ENCODE peak calls at places on chromosomes 12 and 14, in nine cellular contexts. F is mammary epithelial cell, X is fibroblast of pulmonary artery, O is astrocyte of the cerebellum, J is tibial nerve, Z is astrocyte of the spinal cord, H is upper lobe of right lung, E is PC-3, S is IMR-90. Y is an unnamed sample.

GRCh38 chr14:99753225-99754140 is 39.7 kb upstream of the EML1 start:
- DNase-seq in H (no peak), S (no peak), E (no peak), O (no peak), J (no peak), F (no peak), X (no peak), Z (no peak), Y (no peak)

GRCh38 chr14:38749936-38750335 is 353.1 kb downstream of the SEC23A start:
- DNase-seq in E (no peak), F (no peak), X (no peak), H (no peak), S (no peak), J (no peak), O (no peak), Z (no peak), Y (no peak)

GRCh38 chr12:82725741-82726140 is 39.0 kb downstream of the TMTC2 start:
- DNase-seq in H (no peak), Z (no peak), S (no peak), O (no peak), J (no peak), F (no peak), X (no peak), E (no peak), Y (no peak)

GRCh38 chr12:9115731-9116689 is at the start of gene A2M:
- DNase-seq in O (peak), F (no peak), S (no peak), E (no peak), H (no peak), X (peak), J (peak), Z (no peak), Y (peak)

GRCh38 chr12:40224439-40225291 is at the start of gene LRRK2:
- DNase-seq in X (peak), Z (peak), H (peak), E (no peak), S (peak), F (peak), J (peak), O (no peak), Y (peak)

GRCh38 chr14:65169351-65169750 is 67.0 kb upstream of the MAX start:
- DNase-seq in F (peak), J (no peak), E (no peak), H (no peak), S (peak), O (no peak), Z (peak), X (peak), Y (peak)

GRCh38 chr12:131138638-131139362 is 185.1 kb downstream of the ADGRD1 start:
- DNase-seq in S (no peak), F (no peak), O (no peak), E (no peak), H (no peak), J (no peak), X (no peak), Z (no peak), Y (no peak)

GRCh38 chr14:101721951-101722661 is 39.4 kb upstream of the PPP2R5C start:
- DNase-seq in F (peak), E (peak), J (no peak), O (peak), Z (peak), H (no peak), X (peak), S (no peak), Y (peak)

GRCh38 chr14:51006781-51007211 is 62.5 kb upstream of the PYGL start:
- DNase-seq in S (peak), E (peak), O (peak), J (peak), Z (peak), X (peak), F (peak), H (no peak), Y (peak)

GRCh38 chr14:67547224-67547780 is 14.2 kb downstream of the PLEKHH1 start:
- DNase-seq in X (no peak), S (no peak), O (no peak), E (no peak), F (no peak), J (no peak), H (no peak), Z (no peak), Y (no peak)

GRCh38 chr14:71645656-71646055 is 286.6 kb upstream of the RGS6 start:
- DNase-seq in H (no peak), Z (no peak), E (no peak), F (no peak), S (peak), X (peak), O (no peak), J (no peak), Y (peak)

GRCh38 chr12:851913-852312 is 97.6 kb downstream of the RAD52 start:
- DNase-seq in X (peak), F (peak), S (peak), E (peak), O (peak), Z (peak), H (no peak), J (no peak), Y (peak)

GRCh38 chr14:44589180-44589579 is 82.1 kb upstream of the FSCB start:
- DNase-seq in E (peak), S (no peak), O (no peak), Z (no peak), F (peak), J (no peak), X (no peak), H (no peak), Y (no peak)

GRCh38 chr14:69287096-69287991 is 27.4 kb downstream of the GALNT16 start:
- DNase-seq in H (no peak), J (no peak), O (peak), F (no peak), E (peak), Z (peak), S (no peak), X (no peak), Y (no peak)

GRCh38 chr12:9760699-9761406 is at the start of gene CD69:
- DNase-seq in E (no peak), F (peak), Z (no peak), O (no peak), H (no peak), X (no peak), J (no peak), S (no peak), Y (no peak)

GRCh38 chr14:38316922-38317321 is 61.0 kb upstream of the CLEC14A start:
- DNase-seq in H (no peak), Z (no peak), O (no peak), J (no peak), S (no peak), F (no peak), X (no peak), E (no peak), Y (no peak)

GRCh38 chr12:28035483-28035882 is 63.0 kb upstream of the PTHLH start:
- DNase-seq in H (no peak), J (no peak), S (peak), O (no peak), F (peak), E (peak), Z (peak), X (peak), Y (peak)

GRCh38 chr12:3712209-3712992 is 40.5 kb downstream of the CRACR2A start:
- DNase-seq in X (no peak), E (no peak), O (no peak), F (no peak), S (no peak), J (no peak), H (no peak), Z (no peak), Y (no peak)

GRCh38 chr12:122726056-122726558 is 4.5 kb downstream of the HCAR1 start:
- DNase-seq in O (no peak), H (no peak), X (no peak), J (no peak), F (peak), Z (peak), S (no peak), E (peak), Y (no peak)

GRCh38 chr14:71400821-71401447 is 493.7 kb downstream of the PCNX1 start:
- DNase-seq in J (no peak), O (peak), H (no peak), Z (peak), F (no peak), S (peak), X (peak), E (no peak), Y (no peak)

GRCh38 chr14:53285064-53285463 is 131.9 kb upstream of the DDHD1 start:
- DNase-seq in O (no peak), Z (no peak), F (no peak), X (no peak), E (no peak), J (no peak), H (no peak), S (no peak), Y (no peak)

GRCh38 chr14:92615451-92615850 is 101.9 kb downstream of the RIN3 start:
- DNase-seq in O (no peak), X (no peak), H (no peak), F (no peak), Z (no peak), J (no peak), E (peak), S (no peak), Y (no peak)

GRCh38 chr12:132067182-132067581 is 76.9 kb downstream of the DDX51 start:
- DNase-seq in O (no peak), Z (peak), S (peak), X (no peak), J (no peak), E (no peak), F (no peak), H (no peak), Y (no peak)

GRCh38 chr12:52647601-52648000 is 4.4 kb downstream of the KRT2 start:
- DNase-seq in H (no peak), S (no peak), Z (no peak), O (no peak), F (no peak), E (no peak), J (no peak), X (no peak), Y (no peak)

GRCh38 chr14:71372411-71372838 is 465.2 kb downstream of the PCNX1 start:
- DNase-seq in J (no peak), E (peak), O (no peak), X (peak), S (peak), Z (peak), F (peak), H (no peak), Y (peak)

GRCh38 chr12:52250048-52250990 is 17.3 kb downstream of the KRT7 start:
- DNase-seq in E (peak), O (no peak), F (no peak), S (no peak), X (no peak), J (no peak), Z (no peak), H (no peak), Y (no peak)

GRCh38 chr12:112151766-112152541 is 26.6 kb downstream of the TRAFD1 start:
- DNase-seq in X (no peak), J (no peak), E (no peak), Z (no peak), O (no peak), F (no peak), H (peak), S (no peak), Y (no peak)

GRCh38 chr12:108495054-108495453 is 20.0 kb upstream of the FICD start:
- DNase-seq in H (no peak), X (peak), E (peak), J (no peak), S (peak), O (no peak), Z (peak), F (peak), Y (no peak)

GRCh38 chr12:41511247-41511646 is 323.1 kb downstream of the PDZRN4 start:
- DNase-seq in J (no peak), Z (no peak), H (no peak), S (no peak), E (no peak), O (no peak), X (no peak), F (no peak), Y (no peak)

GRCh38 chr14:21924479-21924878 is 250.9 kb upstream of the OR4E1 start:
- DNase-seq in H (no peak), O (no peak), F (no peak), J (no peak), Z (no peak), X (no peak), E (no peak), S (no peak), Y (no peak)

GRCh38 chr14:36478782-36479181 is 41.2 kb downstream of the NKX2-1 start:
- DNase-seq in Z (no peak), E (peak), J (no peak), O (no peak), H (no peak), X (no peak), S (no peak), F (peak), Y (no peak)

GRCh38 chr12:64039285-64039871 is 182.7 kb downstream of the KICS2 start:
- DNase-seq in Z (peak), S (peak), E (no peak), X (peak), H (no peak), J (no peak), F (peak), O (peak), Y (peak)

GRCh38 chr12:47775100-47775911 is 2.3 kb downstream of the SLC48A1 start:
- DNase-seq in X (peak), H (peak), E (peak), S (no peak), J (no peak), F (no peak), Z (no peak), O (no peak), Y (peak)

GRCh38 chr12:103272949-103273348 is 222.8 kb downstream of the C12orf42 start:
- DNase-seq in X (no peak), O (no peak), H (no peak), J (no peak), E (peak), Z (no peak), F (peak), S (no peak), Y (no peak)

GRCh38 chr12:113896194-113896593 is 69.9 kb downstream of the RBM19 start:
- DNase-seq in O (no peak), J (no peak), Z (no peak), F (no peak), E (no peak), H (no peak), S (no peak), X (no peak), Y (no peak)

GRCh38 chr14:89489796-89490506 is 72.9 kb upstream of the FOXN3 start:
- DNase-seq in O (no peak), E (no peak), X (no peak), Z (peak), F (no peak), S (peak), H (no peak), J (no peak), Y (peak)

GRCh38 chr12:46110220-46110700 is 119.9 kb upstream of the SCAF11 start:
- DNase-seq in X (no peak), H (no peak), Z (no peak), E (no peak), S (no peak), F (no peak), O (no peak), J (no peak), Y (no peak)

GRCh38 chr14:73753887-73754880 is 40.0 kb upstream of the PNMA1 start:
- DNase-seq in O (no peak), F (no peak), E (peak), H (no peak), Z (peak), J (no peak), X (no peak), S (no peak), Y (peak)

GRCh38 chr14:23068792-23069412 is 11.6 kb upstream of the CDH24 start:
- DNase-seq in O (peak), X (peak), Z (peak), S (peak), E (peak), F (peak), H (no peak), J (peak), Y (peak)

GRCh38 chr12:23950011-23950774 is 723 bp upstream of the SOX5 start:
- DNase-seq in O (no peak), H (peak), J (peak), E (no peak), F (peak), S (peak), X (peak), Z (peak), Y (peak)

GRCh38 chr12:100796616-100797015 is 2.0 kb downstream of the ANO4 start:
- DNase-seq in O (no peak), F (no peak), E (no peak), J (no peak), S (no peak), X (no peak), Z (no peak), H (no peak), Y (no peak)

GRCh38 chr12:100793182-100793581 is 1.4 kb upstream of the ANO4 start:
- DNase-seq in F (peak), H (no peak), O (peak), X (peak), Z (peak), S (peak), E (peak), J (no peak), Y (peak)

GRCh38 chr12:100795193-100796179 is 910 bp downstream of the ANO4 start:
- DNase-seq in E (no peak), Z (no peak), H (no peak), O (no peak), X (no peak), S (no peak), F (no peak), J (no peak), Y (no peak)

GRCh38 chr12:100797246-100797645 is 2.7 kb downstream of the ANO4 start:
- DNase-seq in X (no peak), S (no peak), Z (no peak), F (no peak), O (no peak), J (no peak), H (no peak), E (no peak), Y (no peak)

GRCh38 chr12:100794441-100795192 is at the start of gene ANO4:
- DNase-seq in F (peak), J (no peak), X (no peak), H (no peak), E (no peak), S (peak), Z (peak), O (no peak), Y (peak)
- H3K4me3 ChIP-seq in F (no peak), J (no peak), X (no peak), H (no peak), E (no peak), S (peak), Z (peak), O (peak), Y (peak)

DNA sequence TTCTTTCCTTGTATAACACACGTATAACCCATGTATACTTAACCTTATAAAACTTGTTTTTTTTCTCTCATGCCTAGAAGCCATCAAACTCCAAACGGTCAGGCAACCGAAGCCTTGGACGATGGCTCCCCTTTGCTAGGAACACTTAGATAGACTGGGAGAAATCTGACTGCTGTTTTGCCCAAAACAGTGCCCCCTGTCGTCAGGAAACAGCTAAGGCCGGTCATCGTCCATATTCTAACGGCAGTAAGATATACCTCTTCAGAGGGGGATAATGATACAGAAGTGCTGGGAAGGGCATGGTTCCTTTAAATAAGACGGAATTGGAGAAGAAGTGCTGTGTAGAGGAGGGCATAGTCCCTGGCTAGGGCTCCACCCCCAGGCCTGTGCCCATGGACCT is 130.5 kb downstream of the SLC41A2 start:
- DNase-seq in E (peak), X (peak), J (no peak), Z (no peak), H (no peak), F (no peak), O (no peak), S (no peak), Y (no peak)
- TF ChIP-seq CTCF in E (peak), X (peak), J (no peak), Z (peak), H (peak), F (peak), O (peak), S (peak), Y (peak)

GRCh38 chr12:18747960-18748359 is 10.0 kb downstream of the CAPZA3 start:
- DNase-seq in S (peak), O (peak), X (peak), F (peak), H (no peak), J (no peak), E (peak), Z (peak), Y (peak)
- H3K4me3 ChIP-seq in S (no peak), O (no peak), X (no peak), F (no peak), H (no peak), J (no peak), E (no peak), Z (no peak), Y (no peak)

GRCh38 chr12:22529281-22530060 is 14.9 kb downstream of the C2CD5 start:
- DNase-seq in H (no peak), E (peak), F (peak), J (no peak), O (no peak), Z (peak), X (peak), S (peak), Y (peak)
- TF ChIP-seq CTCF in H (peak), E (peak), F (peak), J (peak), O (no peak), Z (peak), X (peak), S (peak), Y (peak)

DNA sequence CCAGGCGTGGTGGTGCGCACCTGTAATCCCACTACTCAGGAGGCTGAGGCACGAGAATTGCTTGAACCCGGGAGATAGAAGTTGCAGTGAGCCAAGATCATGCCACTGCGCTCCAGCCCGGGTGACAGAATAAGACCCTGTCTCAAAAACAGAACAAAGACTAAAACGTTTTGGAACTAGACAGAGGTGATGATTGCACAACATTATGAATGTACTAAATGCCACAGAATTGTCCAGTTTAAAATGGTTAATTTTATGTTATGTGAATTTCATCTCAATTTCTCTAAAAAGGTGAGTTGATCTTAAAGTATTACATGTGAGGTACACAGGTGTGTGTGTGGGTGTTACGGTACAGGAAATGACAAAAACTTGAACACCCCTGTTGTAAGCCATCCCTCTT is 16.5 kb downstream of the P2RX4 start:
- DNase-seq in E (no peak), J (no peak), O (no peak), X (no peak), F (no peak), Z (no peak), H (no peak), S (no peak), Y (no peak)
- H3K4me3 ChIP-seq in E (no peak), J (no peak), O (no peak), X (no peak), F (no peak), Z (no peak), H (no peak), S (no peak), Y (no peak)

GRCh38 chr12:25827747-25828146 is 130.7 kb upstream of the RASSF8 start:
- DNase-seq in F (no peak), E (no peak), X (no peak), S (peak), O (no peak), J (no peak), H (no peak), Z (no peak), Y (no peak)

GRCh38 chr12:25827141-25827540 is 131.3 kb upstream of the RASSF8 start:
- DNase-seq in E (no peak), H (no peak), X (no peak), J (no peak), O (no peak), Z (no peak), F (no peak), S (no peak), Y (no peak)

GRCh38 chr12:25828188-25828587 is 130.3 kb upstream of the RASSF8 start:
- DNase-seq in S (no peak), H (no peak), E (no peak), Z (no peak), X (peak), F (no peak), J (no peak), O (no peak), Y (no peak)

GRCh38 chr12:25824729-25825128 is 133.8 kb upstream of the RASSF8 start:
- DNase-seq in H (no peak), J (peak), E (no peak), Z (no peak), S (no peak), X (no peak), F (no peak), O (no peak), Y (no peak)

DNA sequence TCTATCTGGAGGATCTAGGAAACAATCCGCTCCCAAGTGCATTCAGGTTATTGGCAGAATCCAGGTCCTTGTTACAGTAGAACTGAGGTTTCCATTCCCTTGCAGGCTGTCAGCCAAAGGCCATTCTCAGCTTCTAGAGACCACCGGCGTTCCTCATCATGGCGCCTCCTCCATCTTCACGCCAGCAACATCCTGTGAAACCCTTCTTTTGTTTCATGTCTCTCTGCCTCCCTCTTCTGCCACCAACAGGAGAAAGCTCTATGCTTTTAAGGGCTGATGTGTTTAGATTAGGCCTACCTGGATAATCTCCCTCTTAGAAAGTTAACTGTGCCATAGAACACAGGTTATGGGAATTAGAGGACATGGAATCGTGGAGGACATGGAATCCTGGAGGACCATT is 133.0 kb upstream of the RASSF8 start:
- DNase-seq in H (no peak), S (no peak), O (no peak), Z (no peak), F (no peak), X (peak), J (peak), E (no peak), Y (no peak)
- TF ChIP-seq CTCF in H (no peak), S (peak), O (no peak), Z (no peak), F (no peak), X (peak), J (no peak), E (peak), Y (no peak)